ENCODE peak calls at places on chromosomes 1 and 21, in seven cellular contexts. L is DMS79 treated with DMSO at 0.1 percent for 48 hours; X is left cardiac atrium; D is HT1080; C is activated T-cell treated with anti-CD3 and anti-CD28 coated beads for 1 hour; S is effector memory CD8-positive, alpha-beta T cell; Z is SHP77. A is an unnamed sample.

GRCh38 chr1:241520080-241520465 is 518 bp upstream of the FH start:
- DNase-seq in L (no peak), X (no peak), D (no peak), C (no peak), S (no peak), Z (no peak), A (no peak)

GRCh38 chr1:228109962-228110488 is 926 bp upstream of the MRPL55 start:
- DNase-seq in L (no peak), X (no peak), D (no peak), C (no peak), S (no peak), Z (peak), A (no peak)

GRCh38 chr1:10832703-10833102 is 36.3 kb upstream of the CASZ1 start:
- DNase-seq in L (no peak), X (no peak), D (no peak), C (no peak), S (no peak), Z (no peak), A (no peak)

GRCh38 chr21:42683371-42684108 is 30.1 kb downstream of the PDE9A start:
- DNase-seq in L (no peak), X (no peak), D (no peak), C (peak), S (no peak), Z (no peak), A (no peak)

GRCh38 chr1:208174736-208175507 is 69.3 kb downstream of the PLXNA2 start:
- DNase-seq in L (no peak), X (no peak), D (peak), C (no peak), S (no peak), Z (no peak), A (no peak)

GRCh38 chr1:222034790-222035189 is 292.9 kb upstream of the DUSP10 start:
- DNase-seq in L (peak), X (no peak), D (no peak), C (no peak), S (no peak), Z (no peak), A (no peak)

GRCh38 chr1:47031059-47031458 is 7.6 kb downstream of the CYP4X1 start:
- DNase-seq in L (peak), X (peak), D (peak), C (no peak), S (no peak), Z (no peak), A (no peak)

GRCh38 chr1:230332429-230333088 is 93.6 kb downstream of the PGBD5 start:
- DNase-seq in L (no peak), X (no peak), D (no peak), C (no peak), S (no peak), Z (no peak), A (no peak)

GRCh38 chr1:8970870-8971337 is 25.2 kb downstream of the CA6 start:
- DNase-seq in L (no peak), X (no peak), D (peak), C (no peak), S (peak), Z (no peak), A (no peak)

GRCh38 chr1:156925154-156926010 is 5.0 kb downstream of the LRRC71 start:
- DNase-seq in L (no peak), X (no peak), D (no peak), C (no peak), S (no peak), Z (no peak), A (no peak)

GRCh38 chr1:234613992-234614584 is 4.1 kb upstream of the IRF2BP2 start:
- DNase-seq in L (peak), X (no peak), D (no peak), C (no peak), S (no peak), Z (no peak), A (no peak)

GRCh38 chr1:204696606-204697005 is 11.1 kb upstream of the LRRN2 start:
- DNase-seq in L (no peak), X (no peak), D (no peak), C (no peak), S (no peak), Z (no peak), A (no peak)

GRCh38 chr1:154716012-154716411 is 108.0 kb upstream of the ADAR start:
- DNase-seq in L (no peak), X (no peak), D (no peak), C (no peak), S (peak), Z (no peak), A (no peak)

GRCh38 chr1:215076312-215076711 is 6.2 kb upstream of the KCNK2 start:
- DNase-seq in L (no peak), X (no peak), D (peak), C (no peak), S (no peak), Z (no peak), A (no peak)

GRCh38 chr1:110535985-110536384 is 17.0 kb upstream of the KCNA10 start:
- DNase-seq in L (no peak), X (no peak), D (no peak), C (no peak), S (no peak), Z (no peak), A (no peak)